ENCODE peak calls at places on chromosomes 5 and 9, in four cellular contexts. D is mammary epithelial cell; O is CD4-positive, alpha-beta T cell; F is stomach. A is an unnamed sample.

GRCh38 chr9:136028760-136029470 is 66.2 kb downstream of the NACC2 start:
- DNase-seq in D (no peak), O (no peak), F (no peak), A (no peak)

GRCh38 chr9:120080781-120081180 is 499.2 kb downstream of the CDK5RAP2 start:
- DNase-seq in D (no peak), O (no peak), F (no peak), A (peak)

GRCh38 chr9:99416007-99416406 is 193.9 kb downstream of the SEC61B start:
- DNase-seq in D (no peak), O (no peak), F (no peak), A (no peak)

GRCh38 chr5:53303105-53303504 is 177.3 kb upstream of the FST start:
- DNase-seq in D (peak), O (no peak), F (no peak), A (no peak)

GRCh38 chr5:57494104-57495098 is 11.8 kb upstream of the ACTBL2 start:
- DNase-seq in D (peak), O (peak), F (peak), A (no peak)

GRCh38 chr5:128826290-128826689 is 139.0 kb upstream of the SLC27A6 start:
- DNase-seq in D (no peak), O (no peak), F (no peak), A (no peak)

GRCh38 chr9:38362912-38363588 is 29.5 kb upstream of the ALDH1B1 start:
- DNase-seq in D (peak), O (no peak), F (peak), A (peak)

GRCh38 chr5:55591671-55592070 is 56.9 kb upstream of the PLPP1 start:
- DNase-seq in D (no peak), O (no peak), F (no peak), A (no peak)

GRCh38 chr5:29208026-29208425 is 1985.5 kb upstream of the CDH6 start:
- DNase-seq in D (no peak), O (no peak), F (no peak), A (no peak)

GRCh38 chr9:112861638-112862555 is 28.8 kb downstream of the SLC46A2 start:
- DNase-seq in D (peak), O (no peak), F (no peak), A (no peak)

GRCh38 chr5:111121926-111122325 is 29.8 kb downstream of the WDR36 start:
- DNase-seq in D (peak), O (no peak), F (no peak), A (no peak)

GRCh38 chr5:178111925-178112324 is 1.4 kb upstream of the N4BP3 start:
- DNase-seq in D (peak), O (no peak), F (no peak), A (no peak)

GRCh38 chr9:121773954-121774714 is 122.7 kb downstream of the DAB2IP start:
- DNase-seq in D (no peak), O (no peak), F (no peak), A (no peak)

GRCh38 chr5:78586251-78586650 is 62.3 kb downstream of the LHFPL2 start:
- DNase-seq in D (peak), O (no peak), F (no peak), A (no peak)

GRCh38 chr9:127555830-127556820 is 56.0 kb upstream of the STXBP1 start:
- DNase-seq in D (peak), O (peak), F (peak), A (no peak)

GRCh38 chr5:179264641-179265528 is 80.4 kb downstream of the ADAMTS2 start:
- DNase-seq in D (no peak), O (no peak), F (peak), A (peak)

GRCh38 chr5:159582756-159583523 is 252.7 kb upstream of the IL12B start:
- DNase-seq in D (peak), O (no peak), F (no peak), A (no peak)

GRCh38 chr9:105257767-105258166 is 13.3 kb downstream of the SLC44A1 start:
- DNase-seq in D (no peak), O (no peak), F (no peak), A (no peak)

GRCh38 chr9:12956805-12957204 is 182.0 kb downstream of the LURAP1L start:
- DNase-seq in D (no peak), O (no peak), F (no peak), A (no peak)

GRCh38 chr5:5320062-5320805 is 102.2 kb upstream of the ICE1 start:
- DNase-seq in D (no peak), O (no peak), F (no peak), A (no peak)

GRCh38 chr5:123696948-123697347 is 185.0 kb downstream of the CSNK1G3 start:
- DNase-seq in D (peak), O (no peak), F (no peak), A (no peak)

GRCh38 chr9:96871176-96871575 is 16.9 kb upstream of the ZNF782 start:
- DNase-seq in D (peak), O (no peak), F (no peak), A (no peak)

GRCh38 chr5:364497-364896 is 43.0 kb downstream of the AHRR start:
- DNase-seq in D (no peak), O (no peak), F (no peak), A (no peak)

GRCh38 chr5:75566710-75567309 is 44.4 kb upstream of the ANKDD1B start:
- DNase-seq in D (peak), O (no peak), F (no peak), A (no peak)

GRCh38 chr5:132459983-132460834 is 30.4 kb downstream of the IRF1 start:
- DNase-seq in D (no peak), O (no peak), F (peak), A (no peak)

GRCh38 chr9:35114921-35115341 is 731 bp downstream of the ATOSB start:
- DNase-seq in D (peak), O (no peak), F (peak), A (peak)

GRCh38 chr9:690517-691111 is 150.9 kb upstream of the DMRT1 start:
- DNase-seq in D (no peak), O (no peak), F (no peak), A (no peak)
- H3K27ac ChIP-seq in D (no peak), O (no peak), F (peak), A (no peak)

GRCh38 chr9:2119490-2120046 is 104.4 kb downstream of the SMARCA2 start:
- DNase-seq in D (no peak), O (no peak), F (no peak), A (no peak)

GRCh38 chr9:2117527-2117926 is 102.4 kb downstream of the SMARCA2 start:
- DNase-seq in D (no peak), O (no peak), F (no peak), A (no peak)

GRCh38 chr9:2125909-2126308 is 110.8 kb downstream of the SMARCA2 start:
- DNase-seq in D (no peak), O (no peak), F (no peak), A (no peak)

GRCh38 chr9:2122299-2122698 is 107.2 kb downstream of the SMARCA2 start:
- DNase-seq in D (no peak), O (no peak), F (no peak), A (no peak)

DNA sequence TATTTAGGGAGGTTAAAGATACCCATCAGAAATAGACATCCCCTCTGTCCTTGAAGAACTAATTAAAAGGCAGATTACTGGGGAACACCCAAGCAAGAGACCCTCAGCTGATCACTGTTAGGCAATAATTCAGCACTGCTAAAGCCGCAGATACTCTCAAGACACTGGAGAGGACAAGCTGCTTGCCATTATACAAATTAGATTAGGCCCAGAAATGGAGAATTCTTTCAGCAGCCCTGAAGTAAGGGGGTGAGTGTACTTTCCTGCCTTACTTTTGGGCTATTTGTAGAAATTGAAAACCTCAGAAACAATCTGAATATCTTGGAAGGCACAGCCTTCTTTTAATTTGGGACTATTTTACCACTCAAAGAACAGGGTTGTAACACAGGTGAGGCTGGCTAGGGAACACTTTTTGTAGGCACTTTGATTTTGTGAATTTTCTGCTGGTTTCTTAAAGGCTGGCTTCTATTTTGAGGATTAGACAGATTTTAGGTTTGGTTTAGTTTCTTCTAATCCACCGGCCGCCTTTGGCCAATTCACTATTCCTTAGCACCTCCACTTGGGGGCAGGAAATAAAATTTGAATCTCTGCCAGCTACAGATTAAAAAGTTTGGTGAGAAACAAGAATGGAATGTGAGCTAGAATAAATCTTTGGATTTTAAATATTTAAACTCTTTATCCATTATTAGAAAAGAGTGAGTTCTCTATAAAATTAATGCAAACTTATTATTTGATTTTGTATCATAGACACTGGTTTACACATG is 106.0 kb downstream of the SMARCA2 start:
- DNase-seq in D (peak), O (no peak), F (no peak), A (no peak)
- H3K27ac ChIP-seq in D (no peak), O (no peak), F (peak), A (no peak)

GRCh38 chr9:131436865-131437271 is 43.0 kb downstream of the PRRC2B start:
- DNase-seq in D (no peak), O (no peak), F (no peak), A (peak)

GRCh38 chr9:131436386-131436785 is 42.5 kb downstream of the PRRC2B start:
- DNase-seq in D (no peak), O (no peak), F (no peak), A (peak)

GRCh38 chr9:131433302-131433854 is 39.5 kb downstream of the PRRC2B start:
- DNase-seq in D (no peak), O (no peak), F (no peak), A (no peak)

GRCh38 chr9:131432597-131433301 is 38.9 kb downstream of the PRRC2B start:
- DNase-seq in D (peak), O (no peak), F (no peak), A (no peak)

GRCh38 chr9:131434673-131435072 is 40.8 kb downstream of the PRRC2B start:
- DNase-seq in D (no peak), O (no peak), F (no peak), A (no peak)
- H3K27ac ChIP-seq in D (no peak), O (no peak), F (no peak), A (peak)

DNA sequence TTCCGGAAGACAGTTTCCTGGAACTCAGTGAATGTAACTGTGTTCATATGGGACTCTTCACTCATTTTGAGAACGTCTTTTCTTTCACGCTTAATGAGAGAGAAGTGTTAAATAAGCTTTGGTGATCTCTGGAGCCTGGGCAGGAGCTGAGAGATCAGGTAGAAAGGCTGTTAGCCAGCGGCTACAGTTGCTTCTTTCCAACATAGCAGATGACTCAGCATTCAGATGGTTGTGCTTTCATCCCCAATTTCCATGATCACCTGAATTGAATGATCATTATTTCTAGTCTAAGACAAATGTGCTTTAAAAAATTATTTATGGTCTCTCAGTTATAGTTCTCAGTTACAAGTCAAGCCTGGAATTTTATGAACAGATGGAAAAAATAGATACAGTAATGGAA is 234.5 kb downstream of the ADAMTSL1 start:
- DNase-seq in D (no peak), O (no peak), F (no peak), A (no peak)
- H3K27ac ChIP-seq in D (no peak), O (no peak), F (no peak), A (no peak)

GRCh38 chr9:87725356-87725899 is 491 bp upstream of the CTSL start:
- DNase-seq in D (no peak), O (no peak), F (no peak), A (peak)
- H3K27ac ChIP-seq in D (no peak), O (peak), F (peak), A (peak)

DNA sequence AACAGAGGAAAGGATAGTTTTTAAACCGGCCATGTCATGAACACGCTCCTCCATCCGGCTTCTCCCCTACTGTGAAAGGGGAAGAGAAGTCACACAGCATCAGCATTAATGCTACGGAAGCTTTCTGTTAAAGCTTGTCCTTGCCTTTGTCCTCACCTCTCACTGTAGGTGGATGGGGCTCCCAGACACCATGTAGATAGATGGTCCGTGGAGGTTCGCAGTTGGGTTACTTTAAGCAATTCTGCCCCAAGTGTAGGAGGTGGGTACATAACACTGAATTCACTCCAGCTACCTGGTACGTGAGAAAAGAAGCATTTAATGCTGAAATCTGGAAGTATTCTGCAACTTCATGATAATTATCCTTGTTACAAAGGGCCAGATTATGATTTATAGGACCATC is 165.8 kb downstream of the BAAT start:
- DNase-seq in D (no peak), O (no peak), F (no peak), A (peak)
- H3K27ac ChIP-seq in D (no peak), O (no peak), F (no peak), A (no peak)